ENCODE peak calls at places on chromosomes 1 and 21, in four cellular contexts. T, C, N and Q are unnamed samples.

GRCh38 chr1:167105150-167105840 is 11.4 kb downstream of the STYXL2 start:
- DNase-seq in T (no peak), N (no peak), C (no peak), Q (no peak)

GRCh38 chr1:112905420-112906154 is 50.4 kb downstream of the SLC16A1 start:
- DNase-seq in T (no peak), N (no peak), C (no peak), Q (no peak)

GRCh38 chr1:65339866-65340483 is 30.6 kb downstream of the DNAJC6 start:
- DNase-seq in N (no peak), C (no peak), T (peak; percentile 52), Q (peak; percentile 27)

GRCh38 chr1:42743302-42744029 is 3.4 kb upstream of the CLDN19 start:
- DNase-seq in T (no peak), C (no peak), N (no peak), Q (no peak)

GRCh38 chr1:244835276-244836134 is at the start of gene COX20:
- DNase-seq in T (peak; percentile 88), N (peak; percentile 70), C (peak; percentile 66), Q (peak; percentile 95)

GRCh38 chr21:38993561-38993960 is 187.8 kb downstream of the ETS2 start:
- DNase-seq in T (peak; percentile 41), N (no peak), C (peak; percentile 15), Q (no peak)

GRCh38 chr1:212271823-212272498 is 13.2 kb upstream of the PPP2R5A start:
- DNase-seq in N (no peak), T (no peak), C (no peak), Q (no peak)

GRCh38 chr1:6102227-6102845 is 56.6 kb downstream of the KCNAB2 start:
- DNase-seq in T (no peak), C (no peak), N (no peak), Q (no peak)

GRCh38 chr1:67133177-67133576 is 1.6 kb downstream of the C1orf141 start:
- DNase-seq in T (no peak), C (no peak), N (no peak), Q (no peak)

GRCh38 chr21:34567574-34567973 is 47.3 kb downstream of the RCAN1 start:
- DNase-seq in T (no peak), N (no peak), C (no peak), Q (no peak)

GRCh38 chr1:161725888-161726630 is 4.7 kb downstream of the FCRLB start:
- DNase-seq in C (peak; percentile 60), N (no peak), T (peak; percentile 23), Q (peak; percentile 37)

GRCh38 chr1:199122532-199123311 is 483.9 kb downstream of the PTPRC start:
- DNase-seq in C (no peak), N (no peak), T (no peak), Q (no peak)

GRCh38 chr1:239386453-239387303 is at the start of gene CHRM3:
- DNase-seq in N (peak; percentile 56), T (no peak), C (peak; percentile 55), Q (no peak)

GRCh38 chr1:35288761-35289160 is 20.3 kb downstream of the ZMYM4 start:
- DNase-seq in N (no peak), C (no peak), T (peak; percentile 18), Q (no peak)

GRCh38 chr1:99969260-99969728 is 502 bp upstream of the SLC35A3 start:
- DNase-seq in C (no peak), N (no peak), T (no peak), Q (peak; percentile 27)

GRCh38 chr1:184283999-184284398 is 102.8 kb upstream of the C1orf21 start:
- DNase-seq in N (no peak), C (no peak), T (no peak), Q (no peak)

GRCh38 chr1:31598980-31599379 is 18.5 kb upstream of the HCRTR1 start:
- DNase-seq in N (no peak), T (no peak), C (no peak), Q (no peak)

GRCh38 chr1:214660900-214661299 is 57.9 kb downstream of the CENPF start:
- DNase-seq in N (no peak), T (peak; percentile 6), C (no peak), Q (no peak)

GRCh38 chr1:230550428-230550827 is 91.9 kb upstream of the COG2 start:
- DNase-seq in T (no peak), N (no peak), C (no peak), Q (no peak)

GRCh38 chr1:23747947-23748346 is 4.7 kb downstream of the ELOA start:
- DNase-seq in N (no peak), T (no peak), C (no peak), Q (no peak)

GRCh38 chr1:94924967-94925366 is 1.9 kb downstream of the CNN3 start:
- DNase-seq in T (no peak), N (no peak), C (no peak), Q (no peak)

GRCh38 chr1:229627003-229627402 is 956 bp downstream of the URB2 start:
- DNase-seq in T (no peak), N (no peak), C (no peak), Q (no peak)

GRCh38 chr1:202240956-202241355 is 47.4 kb downstream of the LGR6 start:
- DNase-seq in C (no peak), T (no peak), N (no peak), Q (no peak)

GRCh38 chr1:1858382-1859086 is 32.4 kb downstream of the GNB1 start:
- DNase-seq in T (peak; percentile 62), N (no peak), C (peak; percentile 62), Q (peak; percentile 70)

GRCh38 chr1:2314803-2315710 is 76.3 kb downstream of the MORN1 start:
- DNase-seq in N (no peak), C (peak; percentile 67), T (peak; percentile 21), Q (peak; percentile 95)

GRCh38 chr1:84298336-84298687 is 3.2 kb upstream of the SAMD13 start:
- DNase-seq in N (no peak), T (no peak), C (peak; percentile 15), Q (peak; percentile 79)

GRCh38 chr1:147722114-147722513 is 38.3 kb downstream of the GJA5 start:
- DNase-seq in N (no peak), C (no peak), T (no peak), Q (peak; percentile 9)

DNA sequence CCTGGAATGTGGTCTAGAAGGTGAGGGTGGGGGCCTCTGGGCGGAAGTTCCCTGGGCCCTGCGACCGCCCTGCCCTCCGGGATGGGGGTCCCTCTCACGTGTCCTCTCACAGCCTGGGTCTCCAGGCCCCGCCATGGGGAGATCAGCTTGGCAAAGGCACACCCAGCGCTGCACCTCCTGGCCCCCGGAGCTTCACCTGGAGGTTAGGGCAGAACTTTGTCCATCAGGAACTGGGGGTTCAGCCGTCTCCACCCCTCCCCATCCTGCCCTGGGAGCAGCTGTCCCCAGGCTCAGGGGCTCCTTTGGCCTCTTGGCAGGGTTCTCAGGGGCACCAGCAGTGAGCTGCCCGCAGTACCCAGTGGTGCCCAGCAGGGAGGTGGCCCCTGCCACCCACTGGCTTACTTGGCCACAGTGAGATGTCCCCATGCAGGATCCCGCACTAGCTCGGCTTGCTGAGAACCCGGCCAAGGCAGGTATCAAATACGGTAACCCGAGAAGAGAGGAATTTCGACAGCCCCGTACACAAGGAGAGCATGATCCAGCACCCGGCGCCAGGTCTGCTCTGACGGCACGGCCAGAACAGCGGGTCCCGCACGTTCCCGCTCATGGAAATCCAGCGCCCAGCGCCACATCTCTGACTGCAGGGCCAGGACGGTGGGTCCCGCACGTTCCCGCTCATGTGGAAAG is 36.7 kb downstream of the RRP1 start:
- DNase-seq in C (no peak), T (peak; percentile 33), N (no peak), Q (no peak)
- TF ChIP-seq RNF2 in C (no peak), T (no peak), N (no peak), Q (no peak)

GRCh38 chr1:8384577-8384976 is 66.7 kb downstream of the SLC45A1 start:
- DNase-seq in N (no peak), T (no peak), C (no peak), Q (no peak)
- TF ChIP-seq RNF2 in N (no peak), T (no peak), C (no peak), Q (no peak)

GRCh38 chr1:33928256-33928655 is 64.4 kb downstream of the HMGB4 start:
- DNase-seq in C (no peak), T (no peak), N (no peak), Q (no peak)
- TF ChIP-seq RNF2 in C (no peak), T (no peak), N (no peak), Q (no peak)

GRCh38 chr1:174171078-174171477 is 11.8 kb downstream of the RABGAP1L start:
- DNase-seq in N (no peak), C (no peak), T (no peak), Q (no peak)
- TF ChIP-seq RNF2 in N (no peak), C (no peak), T (no peak), Q (no peak)

DNA sequence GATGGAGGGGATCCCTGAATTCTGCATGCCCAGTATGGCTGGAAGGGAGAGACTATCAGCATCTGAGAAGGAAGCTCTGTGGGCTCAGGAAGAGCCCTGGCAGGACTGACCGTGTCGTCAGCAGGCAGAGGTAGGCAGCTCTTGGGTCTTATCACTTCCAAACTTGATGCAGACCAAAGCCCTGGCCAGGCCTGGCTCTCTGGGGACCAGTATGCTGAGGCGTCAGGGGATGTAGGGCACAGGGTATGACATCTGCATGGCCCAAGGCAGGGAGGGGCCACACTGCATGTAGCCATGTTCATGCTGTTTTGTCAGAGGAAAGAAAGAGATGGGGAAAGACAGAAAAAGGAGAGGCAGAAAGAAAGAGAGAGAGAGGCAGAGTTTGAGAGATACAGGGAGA is 6.3 kb downstream of the FGR start:
- DNase-seq in N (no peak), C (no peak), T (no peak), Q (no peak)
- TF ChIP-seq RNF2 in N (no peak), C (no peak), T (no peak), Q (no peak)

GRCh38 chr1:56940039-56940438 is 25.8 kb downstream of the C8B start:
- DNase-seq in C (no peak), T (no peak), N (no peak), Q (no peak)
- TF ChIP-seq RNF2 in C (no peak), T (no peak), N (no peak), Q (no peak)

DNA sequence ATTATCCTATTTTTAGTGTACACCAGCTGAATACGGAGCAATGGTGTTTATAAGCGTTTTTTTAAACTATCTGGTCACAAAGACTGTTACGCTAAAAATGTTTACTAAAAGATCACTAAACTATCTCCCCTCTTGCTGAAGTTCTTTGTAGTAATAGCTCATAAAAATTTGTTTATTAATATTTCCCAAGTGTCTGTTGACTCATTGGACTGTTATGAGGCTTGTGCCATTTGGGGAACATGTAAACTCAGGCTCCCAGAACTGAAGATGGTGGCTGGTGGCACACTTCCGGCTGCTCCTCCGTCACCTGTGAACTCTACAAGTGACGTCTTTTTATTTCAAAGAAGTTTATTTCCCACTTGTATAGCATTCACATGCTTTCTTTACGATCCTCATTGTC is 46.3 kb downstream of the AIDA start:
- DNase-seq in C (no peak), T (no peak), N (no peak), Q (no peak)
- TF ChIP-seq RNF2 in C (no peak), T (no peak), N (no peak), Q (no peak)

GRCh38 chr1:21287905-21288514 is 2.3 kb downstream of the ECE1 start:
- DNase-seq in N (no peak), C (no peak), T (no peak), Q (no peak)
- TF ChIP-seq RNF2 in N (no peak), C (no peak), T (no peak), Q (no peak)